ENCODE peak calls at places on chromosome 16, in four cellular contexts. U, M, H and V are unnamed samples.

GRCh38 chr16:12406840-12407690 is 396.6 kb downstream of the CPPED1 start:
- DNase-seq in H (no peak), M (no peak), U (no peak), V (no peak)

GRCh38 chr16:70759666-70760065 is 41.3 kb downstream of the VAC14 start:
- DNase-seq in H (no peak), M (no peak), U (no peak), V (no peak)

GRCh38 chr16:12157510-12158093 is 181.1 kb downstream of the SNX29 start:
- DNase-seq in U (no peak), M (no peak), H (no peak), V (no peak)

GRCh38 chr16:64586756-64587155 is 535.1 kb downstream of the CDH11 start:
- DNase-seq in U (no peak), M (peak), H (no peak), V (no peak)

GRCh38 chr16:58026139-58026704 is 668 bp downstream of the MMP15 start:
- DNase-seq in M (no peak), U (peak), H (no peak), V (no peak)

GRCh38 chr16:51531271-51531670 is 380.2 kb upstream of the SALL1 start:
- DNase-seq in M (no peak), U (no peak), H (no peak), V (no peak)

GRCh38 chr16:73172621-73173312 is 124.8 kb upstream of the ZFHX3 start:
- DNase-seq in H (no peak), U (peak), M (peak), V (no peak)

GRCh38 chr16:20956319-20956718 is 55.7 kb downstream of the LYRM1 start:
- DNase-seq in U (no peak), H (no peak), M (no peak), V (no peak)

GRCh38 chr16:52320930-52321439 is 226.0 kb downstream of the TOX3 start:
- DNase-seq in H (no peak), U (no peak), M (no peak), V (no peak)

GRCh38 chr16:12207939-12208338 is 231.4 kb downstream of the SNX29 start:
- DNase-seq in H (no peak), M (no peak), U (no peak), V (no peak)

GRCh38 chr16:67268136-67268579 is 11.2 kb upstream of the PLEKHG4 start:
- DNase-seq in M (no peak), H (no peak), U (peak), V (no peak)

GRCh38 chr16:48426244-48427135 is 41.3 kb upstream of the SIAH1 start:
- DNase-seq in M (no peak), U (no peak), H (no peak), V (no peak)

GRCh38 chr16:66248096-66248495 is 118.4 kb upstream of the CDH5 start:
- DNase-seq in U (peak), M (peak), H (no peak), V (no peak)

GRCh38 chr16:1433756-1434155 is 2.9 kb downstream of the PERCC1 start:
- DNase-seq in M (no peak), U (no peak), H (no peak), V (no peak)

GRCh38 chr16:35931722-35932121 is 2472.3 kb downstream of the TP53TG3F start:
- DNase-seq in H (no peak), U (no peak), M (no peak), V (no peak)

GRCh38 chr16:87125206-87126155 is 191.7 kb downstream of the C16orf95 start:
- DNase-seq in H (no peak), U (no peak), M (no peak), V (no peak)

GRCh38 chr16:46922239-46922638 is 38.1 kb downstream of the GPT2 start:
- DNase-seq in H (no peak), U (peak), M (no peak), V (no peak)